ENCODE peak calls at places on chromosomes 16 and 17, in six cellular contexts. L is HAP-1; Y is stomach; V is CD8-positive, alpha-beta T cell; Z is ovary; F is psoas muscle. I is an unnamed sample.
A peak's percentile ranks its signal among the peaks of the same experiment; 100 is the strongest.

GRCh38 chr17:61026818-61027217 is 349.2 kb downstream of the BCAS3 start:
- DNase-seq in V (no peak), Y (no peak), Z (no peak), F (no peak), L (no peak), I (no peak)

GRCh38 chr16:53785044-53785443 is 81.1 kb downstream of the FTO start:
- DNase-seq in L (no peak), Z (no peak), F (no peak), Y (no peak), V (no peak), I (no peak)

GRCh38 chr17:64240741-64241347 is 22.2 kb downstream of the TEX2 start:
- DNase-seq in L (peak; percentile 20), Y (no peak), V (no peak), Z (peak; percentile 68), F (peak; percentile 65), I (no peak)

GRCh38 chr16:28163699-28164584 is 47.8 kb downstream of the XPO6 start:
- DNase-seq in Z (no peak), Y (no peak), F (no peak), V (no peak), L (peak; percentile 95), I (peak; percentile 53)

GRCh38 chr16:64469906-64470702 is 651.8 kb downstream of the CDH11 start:
- DNase-seq in V (no peak), Z (peak; percentile 26), L (no peak), F (peak; percentile 59), Y (no peak), I (no peak)

GRCh38 chr16:30429418-30429677 is 482 bp downstream of the DCTPP1 start:
- DNase-seq in F (no peak), L (no peak), Y (no peak), Z (no peak), V (no peak), I (no peak)

GRCh38 chr16:84648595-84649510 is 542 bp downstream of the KLHL36 start:
- DNase-seq in V (peak; percentile 61), Y (peak; percentile 68), L (no peak), Z (peak; percentile 70), F (peak; percentile 65), I (peak; percentile 79)

GRCh38 chr16:35210681-35211433 is 1751.4 kb downstream of the TP53TG3F start:
- DNase-seq in Y (no peak), F (no peak), Z (no peak), V (no peak), L (no peak), I (no peak)

GRCh38 chr17:52606590-52606989 is 448.1 kb upstream of the CA10 start:
- DNase-seq in V (no peak), F (no peak), Y (no peak), L (no peak), Z (no peak), I (no peak)

DNA sequence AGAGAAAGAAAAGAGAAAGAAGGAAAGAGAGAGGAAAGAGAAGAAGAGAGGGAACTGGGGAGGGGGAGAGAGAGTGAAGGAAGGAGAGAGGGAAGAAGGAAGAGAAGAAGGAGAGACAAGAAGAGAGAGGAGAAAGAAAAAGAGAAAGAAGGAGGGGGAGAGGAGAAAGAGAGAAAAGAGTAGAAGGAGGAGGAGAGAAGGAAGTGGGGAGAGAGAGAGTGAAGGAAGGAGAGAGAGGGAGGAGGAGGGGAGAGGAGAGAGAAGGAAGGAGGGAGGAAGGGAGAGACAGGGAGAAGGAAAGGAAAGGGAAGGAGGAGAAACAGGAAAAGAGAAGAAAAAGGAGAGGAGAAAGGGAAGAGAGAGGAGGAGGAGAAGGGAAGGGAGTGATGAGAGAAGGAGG is 208.5 kb downstream of the MAF start:
- DNase-seq in Z (no peak), Y (no peak), L (no peak), V (no peak), F (no peak), I (no peak)
- H3K27me3 ChIP-seq in Z (no peaks in the 10 kb centered on the region), Y (no peaks in the 10 kb centered on the region), L (no peaks in the 10 kb centered on the region), V (no peaks in the 10 kb centered on the region), F (no peaks in the 10 kb centered on the region), I (no peaks in the 10 kb centered on the region)

DNA sequence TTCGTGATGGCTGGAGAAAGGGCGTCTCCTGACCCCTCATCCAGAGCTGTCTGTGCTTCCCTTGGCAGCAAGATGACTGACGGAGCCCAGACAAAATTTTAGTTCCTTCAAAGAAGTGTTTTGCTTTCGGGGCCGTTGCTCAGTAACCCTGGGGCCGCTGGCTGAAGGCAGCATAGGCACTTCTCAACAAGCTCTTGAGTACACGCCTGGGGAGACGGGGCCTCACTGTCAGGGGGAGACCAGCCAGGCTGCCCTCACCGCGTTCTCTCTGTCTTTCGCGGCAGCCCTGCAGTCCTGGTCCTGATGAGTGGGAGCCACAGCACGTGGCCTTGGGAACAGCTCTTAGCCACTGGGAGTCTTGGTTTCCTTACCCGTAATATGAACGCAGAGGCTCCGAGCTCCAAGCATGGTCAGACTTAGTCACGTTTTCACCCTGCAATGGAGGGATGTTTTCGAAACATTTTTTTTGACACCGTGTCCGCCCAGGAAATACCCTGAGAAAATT is 86.0 kb downstream of the IRF8 start:
- DNase-seq in Z (no peak), V (no peak), F (no peak), L (no peak), Y (no peak), I (peak; percentile 74)
- H3K27me3 ChIP-seq in Z (no peaks in the 10 kb centered on the region), V (no peaks in the 10 kb centered on the region), F (peaks cover 8% of the 10 kb centered on the region), L (peaks cover 53% of the 10 kb centered on the region), Y (no peaks in the 10 kb centered on the region), I (peaks cover 15% of the 10 kb centered on the region)

GRCh38 chr17:73855933-73856332 is 211.7 kb upstream of the SDK2 start:
- DNase-seq in Y (no peak), V (no peak), Z (no peak), L (no peak), F (no peak), I (no peak)

GRCh38 chr17:73851921-73852320 is 207.7 kb upstream of the SDK2 start:
- DNase-seq in V (no peak), L (no peak), Z (no peak), F (no peak), Y (no peak), I (no peak)

DNA sequence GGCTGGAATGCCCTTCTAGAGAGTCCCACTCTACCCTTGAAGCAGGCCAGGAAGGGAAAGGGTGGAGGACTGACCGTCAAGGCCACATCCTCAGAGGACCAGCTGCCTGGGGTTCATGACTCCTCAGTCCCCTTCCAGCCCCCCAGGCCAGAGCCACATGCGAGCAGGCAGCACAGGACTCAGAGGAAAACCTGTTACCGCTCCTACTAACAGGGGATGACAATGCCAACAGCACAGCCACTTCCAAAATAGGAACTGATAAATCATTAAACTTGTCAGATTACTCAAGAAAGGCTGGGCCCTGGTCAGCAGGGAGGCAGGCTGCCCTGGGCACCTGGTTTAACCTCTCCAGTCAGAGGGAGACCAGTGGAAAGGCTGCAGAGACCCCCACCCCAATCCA is 206.2 kb upstream of the SDK2 start:
- DNase-seq in F (no peak), Z (no peak), V (no peak), L (no peak), Y (no peak), I (no peak)
- H3K27me3 ChIP-seq in F (peaks cover 5% of the 10 kb centered on the region), Z (no peaks in the 10 kb centered on the region), V (no peaks in the 10 kb centered on the region), L (no peaks in the 10 kb centered on the region), Y (no peaks in the 10 kb centered on the region), I (no peaks in the 10 kb centered on the region)

GRCh38 chr17:79115487-79115886 is 40.9 kb downstream of the ENGASE start:
- DNase-seq in Z (no peak), V (no peak), Y (no peak), L (no peak), F (no peak), I (no peak)
- H3K27me3 ChIP-seq in Z (no peaks in the 10 kb centered on the region), V (no peaks in the 10 kb centered on the region), Y (no peaks in the 10 kb centered on the region), L (peaks cover 44% of the 10 kb centered on the region), F (peaks cover 3% of the 10 kb centered on the region), I (peaks cover 18% of the 10 kb centered on the region)

GRCh38 chr17:59161477-59161876 is 5.9 kb downstream of the PRR11 start:
- DNase-seq in V (no peak), F (no peak), Y (no peak), Z (no peak), L (peak; percentile 77), I (no peak)
- H3K27me3 ChIP-seq in V (no peaks in the 10 kb centered on the region), F (no peaks in the 10 kb centered on the region), Y (no peaks in the 10 kb centered on the region), Z (no peaks in the 10 kb centered on the region), L (no peaks in the 10 kb centered on the region), I (no peaks in the 10 kb centered on the region)

GRCh38 chr16:88686062-88686438 is 257 bp downstream of the SNAI3 start:
- DNase-seq in Y (peak; percentile 59), L (no peak), Z (no peak), F (no peak), V (peak; percentile 65), I (peak; percentile 74)
- H3K27me3 ChIP-seq in Y (peaks cover 5% of the 10 kb centered on the region), L (peaks cover 8% of the 10 kb centered on the region), Z (peaks cover 5% of the 10 kb centered on the region), F (no peaks in the 10 kb centered on the region), V (no peaks in the 10 kb centered on the region), I (peaks cover 58% of the 10 kb centered on the region)

GRCh38 chr16:1046271-1046955 is 26.1 kb upstream of the SSTR5 start:
- DNase-seq in F (no peak), Y (no peak), L (no peak), Z (no peak), V (no peak), I (no peak)
- H3K27me3 ChIP-seq in F (peaks cover 33% of the 10 kb centered on the region), Y (no peaks in the 10 kb centered on the region), L (no peaks in the 10 kb centered on the region), Z (no peaks in the 10 kb centered on the region), V (no peaks in the 10 kb centered on the region), I (peaks cover 68% of the 10 kb centered on the region)

GRCh38 chr16:67346328-67346727 is 19.7 kb downstream of the LRRC36 start:
- DNase-seq in V (no peak), Z (no peak), F (no peak), Y (peak; percentile 33), L (no peak), I (no peak)
- H3K27me3 ChIP-seq in V (no peaks in the 10 kb centered on the region), Z (no peaks in the 10 kb centered on the region), F (no peaks in the 10 kb centered on the region), Y (no peaks in the 10 kb centered on the region), L (peaks cover 7% of the 10 kb centered on the region), I (no peaks in the 10 kb centered on the region)

GRCh38 chr16:3129137-3130131 is 5.4 kb upstream of the ZNF213 start:
- DNase-seq in Y (peak; percentile 73), V (peak; percentile 86), Z (peak; percentile 68), F (peak; percentile 83), L (peak; percentile 82), I (peak; percentile 78)
- H3K27me3 ChIP-seq in Y (no peaks in the 10 kb centered on the region), V (no peaks in the 10 kb centered on the region), Z (no peaks in the 10 kb centered on the region), F (no peaks in the 10 kb centered on the region), L (no peaks in the 10 kb centered on the region), I (no peaks in the 10 kb centered on the region)

I was measured in lower lobe of right lung.